ENCODE peak calls at places on chromosomes 16 and 17, in seven cellular contexts. L, F, H, E, Z, G and B are unnamed samples. For H3K4me1, the result is how much of the 10 kb centered on the place peaks cover.

GRCh38 chr16:3095869-3096268 is 3.2 kb downstream of the ZSCAN10 start:
- DNase-seq in G (no peak), E (peak), F (no peak), L (peak), Z (peak), H (peak), B (peak)

GRCh38 chr17:12068946-12069345 is 48.3 kb downstream of the MAP2K4 start:
- DNase-seq in F (no peak), H (no peak), L (no peak), Z (no peak), E (no peak), G (no peak), B (no peak)

GRCh38 chr17:9252525-9252924 is 231.2 kb downstream of the NTN1 start:
- DNase-seq in G (no peak), E (no peak), L (no peak), F (no peak), Z (no peak), H (no peak), B (peak)

GRCh38 chr16:79826732-79827514 is 226.4 kb upstream of the MAF start:
- DNase-seq in G (peak), F (no peak), H (no peak), L (no peak), Z (no peak), E (no peak), B (no peak)

GRCh38 chr17:79852748-79853147 is 13.5 kb upstream of the CBX4 start:
- DNase-seq in E (no peak), F (no peak), Z (no peak), H (no peak), G (peak), L (no peak), B (no peak)

GRCh38 chr17:27585153-27585681 is 45.8 kb upstream of the LGALS9 start:
- DNase-seq in F (no peak), E (no peak), G (no peak), L (no peak), Z (no peak), H (no peak), B (no peak)

GRCh38 chr17:47864791-47865216 is 13.8 kb upstream of the SP6 start:
- DNase-seq in E (no peak), H (no peak), G (no peak), Z (no peak), L (no peak), F (no peak), B (no peak)

GRCh38 chr17:30388321-30389179 is 9.8 kb downstream of the CPD start:
- DNase-seq in Z (no peak), L (peak), E (no peak), H (no peak), F (no peak), G (no peak), B (no peak)

GRCh38 chr17:42112552-42113176 is at the start of gene DHX58:
- DNase-seq in Z (peak), H (peak), G (peak), F (peak), E (peak), L (peak), B (peak)

GRCh38 chr16:11561856-11562255 is 24.9 kb downstream of the LITAF start:
- DNase-seq in H (no peak), F (no peak), E (no peak), L (no peak), G (no peak), Z (no peak), B (no peak)

GRCh38 chr17:70159980-70160379 is 9.4 kb upstream of the KCNJ2 start:
- DNase-seq in G (no peak), Z (no peak), E (no peak), L (no peak), F (no peak), H (no peak), B (no peak)

GRCh38 chr16:52591441-52592215 is 44.7 kb upstream of the TOX3 start:
- DNase-seq in L (no peak), Z (no peak), F (no peak), H (no peak), E (no peak), G (no peak), B (no peak)

GRCh38 chr17:83162035-83162745 is 82.8 kb downstream of the METRNL start:
- DNase-seq in E (peak), H (no peak), F (peak), G (no peak), L (no peak), Z (no peak), B (no peak)

GRCh38 chr17:37742762-37743611 is 1.9 kb downstream of the HNF1B start:
- DNase-seq in E (no peak), L (peak), G (no peak), H (no peak), Z (peak), F (no peak), B (no peak)

DNA sequence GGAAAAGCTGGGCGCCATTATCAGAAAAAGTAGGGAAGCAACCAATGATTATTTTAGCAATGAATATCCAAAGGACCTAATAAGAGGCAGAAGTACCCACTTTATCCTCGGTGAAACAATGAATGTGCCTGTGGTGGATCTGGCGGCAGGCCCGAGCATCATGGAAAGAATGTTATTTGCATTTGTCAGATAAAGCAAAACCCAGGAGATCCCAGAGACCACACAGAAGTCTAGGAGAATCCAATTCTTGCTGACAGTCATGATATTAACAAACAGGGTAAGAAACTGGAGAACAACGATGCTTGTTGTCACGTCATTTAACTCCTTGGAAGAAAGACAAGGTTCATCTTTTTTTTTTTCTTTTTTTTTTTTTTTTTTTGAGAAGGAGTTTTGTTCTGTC is 12.0 kb upstream of the TNRC6A start:
- DNase-seq in Z (no peak), L (no peak), E (no peak), G (peak), H (no peak), F (no peak), B (no peak)
- H3K4me3 ChIP-seq in Z (no peak), L (no peak), E (no peak), G (no peak), H (no peak), F (no peak), B (no peak)

DNA sequence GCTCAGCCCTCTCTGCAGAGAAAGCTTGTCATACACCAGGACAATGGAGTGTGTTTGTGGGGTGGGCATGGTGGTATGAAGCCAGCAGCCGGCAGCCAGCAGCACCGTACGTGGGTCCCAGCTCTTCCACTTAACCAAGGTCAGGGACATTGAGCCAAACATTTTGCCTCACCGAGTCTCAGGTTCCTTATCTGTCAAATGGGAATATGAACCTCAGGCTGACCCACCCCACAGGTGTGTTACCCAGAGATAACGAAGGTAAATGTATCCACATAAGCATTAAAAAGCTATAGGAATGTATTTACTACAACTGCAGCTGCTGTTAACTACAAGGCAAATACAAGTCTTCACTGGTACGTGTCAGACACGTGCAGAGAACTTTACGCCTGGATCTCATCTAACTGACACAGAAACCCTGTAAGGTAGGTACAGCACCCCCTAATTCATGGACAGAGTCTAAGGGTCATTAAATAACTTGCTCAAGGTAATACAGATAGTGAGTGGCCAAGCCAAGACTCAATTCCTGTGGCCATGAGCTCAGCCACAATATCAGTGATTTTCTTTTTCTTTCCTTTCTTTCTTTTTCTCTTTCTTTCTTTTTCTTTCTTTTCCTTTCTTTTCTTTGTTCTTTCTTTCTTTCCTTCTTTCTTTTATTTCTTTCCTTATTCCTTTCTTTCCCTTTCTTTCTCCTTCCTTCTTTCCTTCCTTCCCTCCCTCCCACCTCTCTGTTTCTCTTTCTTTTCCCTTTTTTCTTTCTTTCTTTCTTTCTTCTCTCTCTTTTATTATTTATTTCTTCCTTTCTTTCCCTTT is 990 bp downstream of the SLC5A11 start:
- DNase-seq in Z (no peak), F (no peak), E (no peak), H (no peak), L (no peak), G (no peak), B (no peak)
- H3K27ac ChIP-seq in Z (peak), F (no peak), E (no peak), H (no peak), L (no peak), G (no peak), B (no peak)

GRCh38 chr16:66510298-66510697 is 39.6 kb downstream of the TK2 start:
- DNase-seq in H (no peak), Z (no peak), F (no peak), L (no peak), E (no peak), G (no peak), B (no peak)
- H3K4me1 ChIP-seq in H (under half), Z (half or more), F (under half), L (under half), E (half or more), G (under half), B (under half)

DNA sequence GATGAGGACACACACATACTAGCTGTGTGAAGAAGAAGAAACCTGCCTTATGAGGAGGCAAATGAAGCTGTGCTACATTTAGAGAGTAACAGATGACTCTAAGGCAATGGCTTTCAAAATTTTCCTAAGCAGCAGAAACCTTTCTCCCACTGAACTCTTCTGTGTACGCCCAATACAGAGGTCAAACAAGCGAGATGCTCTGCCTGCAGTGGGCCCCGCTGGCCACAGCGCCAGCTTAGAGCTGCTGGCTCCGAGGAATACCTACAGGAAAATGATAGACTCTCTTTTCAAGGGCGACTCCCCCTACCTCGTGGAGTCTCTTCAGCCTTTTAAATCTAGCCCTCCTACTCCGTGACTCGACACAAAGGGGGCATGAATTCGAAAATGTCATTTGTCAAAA is 39.2 kb downstream of the GNA13 start:
- DNase-seq in G (no peak), H (no peak), E (no peak), Z (no peak), F (peak), L (peak), B (no peak)
- H3K4me3 ChIP-seq in G (no peak), H (no peak), E (no peak), Z (peak), F (no peak), L (no peak), B (no peak)

GRCh38 chr17:76687278-76688164 is 23.2 kb downstream of the MXRA7 start:
- DNase-seq in E (no peak), L (no peak), Z (no peak), F (no peak), H (no peak), G (no peak), B (no peak)
- H3K27ac ChIP-seq in E (peak), L (no peak), Z (peak), F (peak), H (no peak), G (no peak), B (no peak)